ENCODE peak calls at places on chromosomes 2 and 18, in eight cellular contexts. I, G, K, C, R, V, A and P are unnamed samples.

GRCh38 chr2:237196866-237197618 is 111.4 kb downstream of the COPS8 start:
- DNase-seq in C (no peak), V (no peak), A (no peak), I (no peak), G (no peak), R (peak), K (peak), P (no peak)

GRCh38 chr2:218406949-218407703 is 7.5 kb downstream of the CTDSP1 start:
- DNase-seq in R (no peak), A (peak), V (peak), I (peak), G (no peak), K (peak), C (peak), P (no peak)

GRCh38 chr2:197042613-197043248 is 116.2 kb upstream of the PGAP1 start:
- DNase-seq in V (peak), G (no peak), A (no peak), R (no peak), K (peak), I (no peak), C (no peak), P (no peak)

GRCh38 chr2:86470890-86471289 is 29.7 kb downstream of the KDM3A start:
- DNase-seq in R (no peak), I (no peak), C (no peak), G (no peak), A (no peak), K (no peak), V (no peak), P (no peak)

GRCh38 chr18:26089247-26090129 is 925 bp downstream of the SS18 start:
- DNase-seq in A (peak), C (peak), I (no peak), V (peak), K (peak), G (peak), R (no peak), P (no peak)

GRCh38 chr2:239005586-239005985 is 157.7 kb downstream of the TWIST2 start:
- DNase-seq in A (no peak), V (no peak), G (no peak), I (no peak), R (no peak), K (no peak), C (peak), P (no peak)

GRCh38 chr2:221896505-221897151 is 324.5 kb upstream of the EPHA4 start:
- DNase-seq in K (no peak), G (no peak), V (no peak), A (no peak), I (peak), C (no peak), R (no peak), P (no peak)

GRCh38 chr2:121386707-121387106 is 101.7 kb upstream of the TFCP2L1 start:
- DNase-seq in V (no peak), G (no peak), C (no peak), K (no peak), R (no peak), I (no peak), A (no peak), P (no peak)

GRCh38 chr2:28602751-28603639 is 107.1 kb downstream of the PLB1 start:
- DNase-seq in I (no peak), A (no peak), G (no peak), V (no peak), K (no peak), C (no peak), R (no peak), P (no peak)

GRCh38 chr2:54613794-54614257 is 109.6 kb upstream of the EML6 start:
- DNase-seq in R (no peak), V (no peak), C (no peak), G (no peak), I (no peak), K (no peak), A (no peak), P (no peak)

GRCh38 chr2:180980185-180980942 is at the start of gene UBE2E3:
- DNase-seq in A (peak), I (peak), G (peak), R (peak), V (peak), C (peak), K (peak), P (peak)

GRCh38 chr2:124933883-124934282 is 908.8 kb downstream of the CNTNAP5 start:
- DNase-seq in R (no peak), C (no peak), G (no peak), V (no peak), A (no peak), I (no peak), K (no peak), P (no peak)

GRCh38 chr2:98560256-98560771 is 48.0 kb downstream of the COA5 start:
- DNase-seq in R (peak), V (no peak), K (no peak), C (no peak), G (no peak), A (no peak), I (peak), P (peak)

GRCh38 chr2:178449700-178450573 is 1.0 kb downstream of the PRKRA start:
- DNase-seq in I (no peak), C (no peak), K (no peak), V (no peak), R (no peak), G (no peak), A (peak), P (no peak)

GRCh38 chr2:220064282-220065042 is 437.0 kb downstream of the SLC4A3 start:
- DNase-seq in K (no peak), A (no peak), V (no peak), I (no peak), R (no peak), G (no peak), C (no peak), P (no peak)

GRCh38 chr18:46715062-46715461 is 41.8 kb downstream of the ST8SIA5 start:
- DNase-seq in V (no peak), A (no peak), G (no peak), C (peak), R (no peak), I (no peak), K (no peak), P (no peak)

GRCh38 chr2:72981516-72981915 is 64.2 kb downstream of the EMX1 start:
- DNase-seq in I (no peak), C (no peak), V (no peak), K (peak), A (no peak), G (no peak), R (no peak), P (no peak)

GRCh38 chr2:143177081-143177786 is 48.0 kb downstream of the ARHGAP15 start:
- DNase-seq in A (peak), V (no peak), C (no peak), I (no peak), R (no peak), G (no peak), K (no peak), P (no peak)

GRCh38 chr2:86202702-86203101 is 3.4 kb downstream of the MRPL35 start:
- DNase-seq in A (no peak), I (no peak), K (no peak), C (no peak), V (no peak), G (no peak), R (no peak), P (no peak)

GRCh38 chr18:55863876-55864275 is 275.9 kb upstream of the TCF4 start:
- DNase-seq in C (no peak), R (no peak), G (no peak), K (no peak), A (no peak), V (peak), I (peak), P (no peak)